ENCODE peak calls at places on chromosomes 12 and 14, in nine cellular contexts. E is Right ventricle myocardium superior, M is RKO, H is type B pancreatic cell, J is ELR, I is HEK293T, Q is iPS DF 19.7, P is hypothalamus, V is HT1080. X is an unnamed sample.

GRCh38 chr12:5247144-5247543 is 184.8 kb upstream of the NTF3 start:
- DNase-seq in E (no peak), M (no peak), H (no peak), J (no peak), I (no peak), Q (no peak), P (no peak), V (no peak), X (no peak)

GRCh38 chr12:119176267-119177055 is 2.3 kb upstream of the HSPB8 start:
- DNase-seq in E (peak; percentile 94), M (peak; percentile 64), H (no peak), J (peak; percentile 63), I (peak; percentile 61), Q (no peak), P (peak; percentile 19), V (peak; percentile 82), X (no peak)

GRCh38 chr14:100567009-100567876 is 20.0 kb downstream of the BEGAIN start:
- DNase-seq in E (no peak), M (no peak), H (no peak), J (no peak), I (no peak), Q (no peak), P (no peak), V (no peak), X (no peak)

GRCh38 chr12:14952295-14952995 is 9.0 kb downstream of the ARHGDIB start:
- DNase-seq in E (no peak), M (peak; percentile 49), H (no peak), J (peak; percentile 96), I (no peak), Q (no peak), P (no peak), V (peak; percentile 93), X (no peak)

GRCh38 chr14:56135668-56136067 is 17.5 kb downstream of the PELI2 start:
- DNase-seq in E (no peak), M (no peak), H (no peak), J (no peak), I (no peak), Q (no peak), P (no peak), V (no peak), X (no peak)

GRCh38 chr12:54587315-54587821 is 1.1 kb downstream of the PPP1R1A start:
- DNase-seq in E (peak; percentile 61), M (no peak), H (no peak), J (no peak), I (no peak), Q (no peak), P (no peak), V (no peak), X (no peak)

GRCh38 chr12:92141585-92142244 is 3.9 kb downstream of the BTG1 start:
- DNase-seq in E (no peak), M (no peak), H (no peak), J (peak; percentile 41), I (no peak), Q (no peak), P (no peak), V (no peak), X (no peak)

GRCh38 chr12:20629414-20630156 is 65.5 kb upstream of the SLCO1C1 start:
- DNase-seq in E (no peak), M (no peak), H (no peak), J (no peak), I (no peak), Q (no peak), P (no peak), V (peak; percentile 71), X (no peak)

GRCh38 chr12:123748661-123749060 is 13.4 kb upstream of the DNAH10 start:
- DNase-seq in E (no peak), M (no peak), H (peak; percentile 44), J (peak; percentile 75), I (no peak), Q (no peak), P (no peak), V (peak; percentile 84), X (no peak)

GRCh38 chr12:79374543-79374942 is 316.2 kb downstream of the PAWR start:
- DNase-seq in E (no peak), M (peak; percentile 21), H (no peak), J (peak; percentile 6), I (no peak), Q (no peak), P (no peak), V (peak; percentile 8), X (no peak)

GRCh38 chr14:29320261-29320660 is 553.7 kb downstream of the FOXG1 start:
- DNase-seq in E (no peak), M (no peak), H (no peak), J (peak; percentile 76), I (no peak), Q (no peak), P (no peak), V (peak; percentile 88), X (no peak)

GRCh38 chr14:75299064-75299463 is 20.4 kb downstream of the FOS start:
- DNase-seq in E (peak; percentile 62), M (no peak), H (no peak), J (no peak), I (no peak), Q (no peak), P (no peak), V (no peak), X (no peak)

GRCh38 chr12:56629459-56630179 is 507 bp downstream of the BAZ2A start:
- DNase-seq in E (no peak), M (peak; percentile 40), H (no peak), J (peak; percentile 53), I (no peak), Q (no peak), P (no peak), V (no peak), X (no peak)

GRCh38 chr12:5661820-5662219 is 229.9 kb downstream of the NTF3 start:
- DNase-seq in E (peak; percentile 51), M (no peak), H (no peak), J (no peak), I (no peak), Q (no peak), P (no peak), V (no peak), X (no peak)

GRCh38 chr12:25585662-25586061 is 32.6 kb upstream of the LMNTD1 start:
- DNase-seq in E (no peak), M (no peak), H (no peak), J (no peak), I (no peak), Q (no peak), P (no peak), V (no peak), X (no peak)

GRCh38 chr14:85037411-85037810 is 492.5 kb upstream of the FLRT2 start:
- DNase-seq in E (no peak), M (no peak), H (no peak), J (no peak), I (no peak), Q (no peak), P (no peak), V (no peak), X (no peak)

GRCh38 chr12:113077057-113077858 is 20.7 kb downstream of the DTX1 start:
- DNase-seq in E (no peak), M (no peak), H (no peak), J (no peak), I (no peak), Q (no peak), P (no peak), V (no peak), X (no peak)

GRCh38 chr14:41605550-41606248 is 977 bp upstream of the LRFN5 start:
- DNase-seq in E (peak; percentile 17), M (no peak), H (peak; percentile 69), J (peak; percentile 15), I (peak; percentile 23), Q (no peak), P (no peak), V (no peak), X (no peak)

GRCh38 chr14:78130356-78130755 is 39.8 kb upstream of the NRXN3 start:
- DNase-seq in E (no peak), M (no peak), H (no peak), J (no peak), I (no peak), Q (no peak), P (no peak), V (no peak), X (no peak)

GRCh38 chr12:106581543-106582263 is 1.1 kb upstream of the RFX4 start:
- DNase-seq in E (no peak), M (no peak), H (no peak), J (peak; percentile 30), I (no peak), Q (no peak), P (no peak), V (no peak), X (no peak)

GRCh38 chr14:37889087-37889486 is 293.7 kb downstream of the TTC6 start:
- DNase-seq in E (peak; percentile 44), M (no peak), H (no peak), J (no peak), I (no peak), Q (no peak), P (no peak), V (no peak), X (no peak)

GRCh38 chr12:31324116-31324844 is 1.7 kb downstream of the SINHCAF start:
- DNase-seq in E (peak; percentile 73), M (peak; percentile 75), H (peak; percentile 84), J (peak; percentile 84), I (peak; percentile 56), Q (no peak), P (no peak), V (peak; percentile 60), X (peak; percentile 40)

GRCh38 chr14:105931808-105932483 is 405.6 kb downstream of the TMEM121 start:
- DNase-seq in E (no peak), M (peak; percentile 33), H (no peak), J (no peak), I (peak; percentile 21), Q (no peak), P (no peak), V (no peak), X (no peak)

GRCh38 chr12:122517877-122518276 is 8.9 kb downstream of the RSRC2 start:
- DNase-seq in E (no peak), M (peak; percentile 66), H (no peak), J (peak; percentile 96), I (no peak), Q (no peak), P (no peak), V (peak; percentile 93), X (no peak)

GRCh38 chr12:54749191-54749818 is 101.1 kb upstream of the DCD start:
- DNase-seq in E (no peak), M (peak; percentile 68), H (no peak), J (peak; percentile 60), I (peak; percentile 51), Q (no peak), P (no peak), V (peak; percentile 5), X (no peak)

GRCh38 chr12:98893126-98893525 is 248.0 kb downstream of the APAF1 start:
- DNase-seq in E (no peak), M (no peak), H (no peak), J (peak; percentile 15), I (no peak), Q (no peak), P (no peak), V (no peak), X (no peak)

GRCh38 chr14:61381589-61381988 is 60.2 kb downstream of the PRKCH start:
- DNase-seq in E (no peak), M (no peak), H (no peak), J (no peak), I (no peak), Q (no peak), P (no peak), V (no peak), X (no peak)

GRCh38 chr14:55807059-55807499 is 227.1 kb downstream of the KTN1 start:
- DNase-seq in E (peak; percentile 91), M (no peak), H (no peak), J (no peak), I (no peak), Q (no peak), P (no peak), V (peak; percentile 76), X (peak; percentile 14)

GRCh38 chr12:116700066-116700465 is 37.8 kb downstream of the SPRING1 start:
- DNase-seq in E (no peak), M (no peak), H (no peak), J (no peak), I (no peak), Q (no peak), P (no peak), V (no peak), X (no peak)

GRCh38 chr12:124240493-124240892 is 54.4 kb upstream of the RFLNA start:
- DNase-seq in E (no peak), M (peak; percentile 45), H (no peak), J (peak; percentile 49), I (peak; percentile 48), Q (peak; percentile 25), P (no peak), V (peak; percentile 69), X (no peak)

GRCh38 chr12:92297405-92297804 is 151.8 kb upstream of the BTG1 start:
- DNase-seq in E (no peak), M (no peak), H (no peak), J (no peak), I (no peak), Q (no peak), P (no peak), V (no peak), X (no peak)